ENCODE peak calls at places on chromosomes 5 and 9, in eight cellular contexts. One of them, this sample, is unnamed.

GRCh38 chr9:16867571-16868311 is 2.7 kb downstream of the BNC2 start:
- DNase-seq in choroid plexus epithelial cell: peak
- DNase-seq in IMR-90: peak
- DNase-seq in astrocyte of the spinal cord: peak
- DNase-seq in osteoblast: peak
- DNase-seq in transverse colon: no peak
- DNase-seq in left ventricle myocardium inferior: no peak
- DNase-seq in NB4: peak
- DNase-seq in this sample: no peak

GRCh38 chr5:73201547-73202513 is 28.8 kb downstream of the TMEM174 start:
- DNase-seq in NB4: peak
- DNase-seq in astrocyte of the spinal cord: peak
- DNase-seq in osteoblast: peak
- DNase-seq in choroid plexus epithelial cell: peak
- DNase-seq in transverse colon: peak
- DNase-seq in left ventricle myocardium inferior: peak
- DNase-seq in IMR-90: peak
- DNase-seq in this sample: no peak

GRCh38 chr5:149740341-149740740 is 10.2 kb downstream of the PPARGC1B start:
- DNase-seq in choroid plexus epithelial cell: no peak
- DNase-seq in transverse colon: no peak
- DNase-seq in NB4: no peak
- DNase-seq in IMR-90: no peak
- DNase-seq in left ventricle myocardium inferior: no peak
- DNase-seq in osteoblast: no peak
- DNase-seq in astrocyte of the spinal cord: no peak
- DNase-seq in this sample: no peak

GRCh38 chr9:75885652-75886051 is 4.8 kb upstream of the PCSK5 start:
- DNase-seq in left ventricle myocardium inferior: no peak
- DNase-seq in transverse colon: no peak
- DNase-seq in astrocyte of the spinal cord: peak
- DNase-seq in IMR-90: no peak
- DNase-seq in NB4: no peak
- DNase-seq in choroid plexus epithelial cell: peak
- DNase-seq in osteoblast: no peak
- DNase-seq in this sample: no peak

GRCh38 chr9:87433853-87434252 is 63.8 kb upstream of the DAPK1 start:
- DNase-seq in transverse colon: no peak
- DNase-seq in choroid plexus epithelial cell: no peak
- DNase-seq in astrocyte of the spinal cord: no peak
- DNase-seq in NB4: no peak
- DNase-seq in left ventricle myocardium inferior: no peak
- DNase-seq in IMR-90: no peak
- DNase-seq in osteoblast: no peak
- DNase-seq in this sample: no peak

GRCh38 chr9:127809562-127810377 is 7.1 kb downstream of the FPGS start:
- DNase-seq in choroid plexus epithelial cell: peak
- DNase-seq in NB4: no peak
- DNase-seq in left ventricle myocardium inferior: no peak
- DNase-seq in IMR-90: no peak
- DNase-seq in osteoblast: peak
- DNase-seq in transverse colon: peak
- DNase-seq in astrocyte of the spinal cord: no peak
- DNase-seq in this sample: no peak

GRCh38 chr5:79774171-79774854 is 84.7 kb downstream of the CMYA5 start:
- DNase-seq in choroid plexus epithelial cell: peak
- DNase-seq in transverse colon: no peak
- DNase-seq in osteoblast: peak
- DNase-seq in left ventricle myocardium inferior: no peak
- DNase-seq in astrocyte of the spinal cord: peak
- DNase-seq in IMR-90: peak
- DNase-seq in NB4: peak
- DNase-seq in this sample: no peak

GRCh38 chr5:21680196-21680595 is 1172.9 kb downstream of the CDH12 start:
- DNase-seq in left ventricle myocardium inferior: no peak
- DNase-seq in IMR-90: peak
- DNase-seq in osteoblast: peak
- DNase-seq in transverse colon: no peak
- DNase-seq in choroid plexus epithelial cell: peak
- DNase-seq in astrocyte of the spinal cord: peak
- DNase-seq in NB4: no peak
- DNase-seq in this sample: no peak

GRCh38 chr9:28648723-28649122 is 1075.4 kb upstream of the C9orf72 start:
- DNase-seq in choroid plexus epithelial cell: no peak
- DNase-seq in IMR-90: no peak
- DNase-seq in astrocyte of the spinal cord: no peak
- DNase-seq in osteoblast: no peak
- DNase-seq in transverse colon: no peak
- DNase-seq in NB4: peak
- DNase-seq in left ventricle myocardium inferior: no peak
- DNase-seq in this sample: no peak

GRCh38 chr9:133727277-133727875 is 10.8 kb downstream of the SARDH start:
- DNase-seq in NB4: no peak
- DNase-seq in left ventricle myocardium inferior: no peak
- DNase-seq in osteoblast: peak
- DNase-seq in transverse colon: no peak
- DNase-seq in IMR-90: no peak
- DNase-seq in choroid plexus epithelial cell: no peak
- DNase-seq in astrocyte of the spinal cord: no peak
- DNase-seq in this sample: no peak

GRCh38 chr5:9156282-9156681 is 389.6 kb downstream of the SEMA5A start:
- DNase-seq in osteoblast: no peak
- DNase-seq in astrocyte of the spinal cord: peak
- DNase-seq in IMR-90: peak
- DNase-seq in transverse colon: no peak
- DNase-seq in left ventricle myocardium inferior: no peak
- DNase-seq in choroid plexus epithelial cell: peak
- DNase-seq in NB4: peak
- DNase-seq in this sample: peak

GRCh38 chr9:27453860-27454553 is 70.1 kb upstream of the IFNK start:
- DNase-seq in IMR-90: no peak
- DNase-seq in astrocyte of the spinal cord: no peak
- DNase-seq in left ventricle myocardium inferior: no peak
- DNase-seq in transverse colon: no peak
- DNase-seq in choroid plexus epithelial cell: no peak
- DNase-seq in osteoblast: no peak
- DNase-seq in NB4: no peak
- DNase-seq in this sample: no peak

GRCh38 chr9:108756746-108757490 is 98.9 kb downstream of the ACTL7B start:
- DNase-seq in NB4: no peak
- DNase-seq in osteoblast: no peak
- DNase-seq in left ventricle myocardium inferior: no peak
- DNase-seq in choroid plexus epithelial cell: peak
- DNase-seq in astrocyte of the spinal cord: no peak
- DNase-seq in transverse colon: no peak
- DNase-seq in IMR-90: no peak
- DNase-seq in this sample: no peak

GRCh38 chr5:97338729-97339128 is 155.7 kb upstream of the RIOK2 start:
- DNase-seq in astrocyte of the spinal cord: peak
- DNase-seq in osteoblast: no peak
- DNase-seq in IMR-90: peak
- DNase-seq in transverse colon: no peak
- DNase-seq in NB4: no peak
- DNase-seq in left ventricle myocardium inferior: no peak
- DNase-seq in choroid plexus epithelial cell: no peak
- DNase-seq in this sample: no peak

GRCh38 chr9:89364664-89365531 is 46.6 kb downstream of the SECISBP2 start:
- DNase-seq in astrocyte of the spinal cord: no peak
- DNase-seq in IMR-90: no peak
- DNase-seq in NB4: no peak
- DNase-seq in choroid plexus epithelial cell: no peak
- DNase-seq in left ventricle myocardium inferior: no peak
- DNase-seq in osteoblast: peak
- DNase-seq in transverse colon: no peak
- DNase-seq in this sample: no peak

GRCh38 chr9:37645903-37646506 is 4.7 kb upstream of the FRMPD1 start:
- DNase-seq in astrocyte of the spinal cord: no peak
- DNase-seq in choroid plexus epithelial cell: no peak
- DNase-seq in NB4: no peak
- DNase-seq in left ventricle myocardium inferior: no peak
- DNase-seq in IMR-90: no peak
- DNase-seq in osteoblast: no peak
- DNase-seq in transverse colon: no peak
- DNase-seq in this sample: no peak

GRCh38 chr9:93505518-93506123 is 52.2 kb upstream of the FAM120AOS start:
- DNase-seq in IMR-90: no peak
- DNase-seq in NB4: peak
- DNase-seq in transverse colon: no peak
- DNase-seq in osteoblast: no peak
- DNase-seq in left ventricle myocardium inferior: no peak
- DNase-seq in choroid plexus epithelial cell: peak
- DNase-seq in astrocyte of the spinal cord: no peak
- DNase-seq in this sample: no peak
- TF ChIP-seq CTCF in IMR-90: no peak
- TF ChIP-seq CTCF in NB4: no peak
- TF ChIP-seq CTCF in transverse colon: no peak
- TF ChIP-seq CTCF in osteoblast: no peak
- TF ChIP-seq CTCF in left ventricle myocardium inferior: no peak
- TF ChIP-seq CTCF in choroid plexus epithelial cell: no peak
- TF ChIP-seq CTCF in astrocyte of the spinal cord: no peak
- TF ChIP-seq CTCF in this sample: no peak

DNA sequence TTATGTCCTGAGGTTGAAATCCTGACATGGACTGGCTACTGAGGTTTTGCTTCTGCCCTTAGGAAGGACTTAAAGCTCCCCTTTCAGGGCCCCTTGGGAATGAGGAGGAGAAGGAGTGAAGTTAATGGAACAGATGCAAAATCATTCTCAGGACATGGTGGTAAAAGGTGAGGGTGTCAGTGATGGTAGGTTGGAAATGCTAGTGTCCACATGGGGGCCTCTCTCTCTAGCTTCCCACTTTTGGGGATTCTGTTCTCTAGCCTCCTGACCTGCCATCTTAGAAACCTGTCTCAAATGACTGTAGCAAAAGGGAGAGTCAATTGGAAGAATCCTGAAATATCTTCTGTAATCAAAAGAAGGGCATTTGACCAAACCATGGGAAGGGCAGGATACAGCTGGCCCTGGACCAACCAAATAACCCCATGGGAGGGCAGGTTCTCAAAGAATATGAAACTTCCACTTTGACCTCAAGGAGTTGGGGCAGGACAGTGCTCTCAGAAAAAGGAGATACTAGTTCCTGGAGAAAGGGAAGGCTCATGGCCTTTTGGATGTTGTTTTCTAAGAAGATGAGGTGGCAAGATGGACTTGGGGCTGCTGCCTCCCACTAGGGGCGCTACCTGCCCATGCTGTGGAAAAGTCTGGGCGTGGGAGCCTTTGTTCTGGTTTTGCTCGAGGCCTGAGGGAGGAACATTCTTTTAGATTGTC is 21.2 kb upstream of the MLANA start:
- DNase-seq in osteoblast: peak
- DNase-seq in transverse colon: no peak
- DNase-seq in left ventricle myocardium inferior: no peak
- DNase-seq in astrocyte of the spinal cord: no peak
- DNase-seq in NB4: peak
- DNase-seq in IMR-90: no peak
- DNase-seq in choroid plexus epithelial cell: no peak
- DNase-seq in this sample: no peak
- TF ChIP-seq CTCF in osteoblast: peak
- TF ChIP-seq CTCF in transverse colon: no peak
- TF ChIP-seq CTCF in left ventricle myocardium inferior: no peak
- TF ChIP-seq CTCF in astrocyte of the spinal cord: peak
- TF ChIP-seq CTCF in NB4: peak
- TF ChIP-seq CTCF in IMR-90: peak
- TF ChIP-seq CTCF in choroid plexus epithelial cell: peak
- TF ChIP-seq CTCF in this sample: no peak

GRCh38 chr9:83322438-83322837 is 215.8 kb downstream of the FRMD3 start:
- DNase-seq in astrocyte of the spinal cord: no peak
- DNase-seq in choroid plexus epithelial cell: no peak
- DNase-seq in IMR-90: no peak
- DNase-seq in transverse colon: no peak
- DNase-seq in left ventricle myocardium inferior: no peak
- DNase-seq in osteoblast: no peak
- DNase-seq in NB4: no peak
- DNase-seq in this sample: no peak
- TF ChIP-seq CTCF in astrocyte of the spinal cord: no peak
- TF ChIP-seq CTCF in choroid plexus epithelial cell: peak
- TF ChIP-seq CTCF in IMR-90: no peak
- TF ChIP-seq CTCF in transverse colon: no peak
- TF ChIP-seq CTCF in left ventricle myocardium inferior: no peak
- TF ChIP-seq CTCF in osteoblast: no peak
- TF ChIP-seq CTCF in NB4: no peak
- TF ChIP-seq CTCF in this sample: no peak

GRCh38 chr5:127410906-127411780 is 106.3 kb upstream of the PRRC1 start:
- DNase-seq in astrocyte of the spinal cord: no peak
- DNase-seq in IMR-90: no peak
- DNase-seq in transverse colon: no peak
- DNase-seq in left ventricle myocardium inferior: no peak
- DNase-seq in choroid plexus epithelial cell: no peak
- DNase-seq in NB4: peak
- DNase-seq in osteoblast: no peak
- DNase-seq in this sample: no peak

GRCh38 chr5:127412698-127413097 is 104.7 kb upstream of the PRRC1 start:
- DNase-seq in left ventricle myocardium inferior: no peak
- DNase-seq in choroid plexus epithelial cell: no peak
- DNase-seq in astrocyte of the spinal cord: no peak
- DNase-seq in transverse colon: no peak
- DNase-seq in IMR-90: no peak
- DNase-seq in NB4: no peak
- DNase-seq in osteoblast: no peak
- DNase-seq in this sample: no peak

GRCh38 chr5:127406326-127407121 is 110.9 kb upstream of the PRRC1 start:
- DNase-seq in IMR-90: no peak
- DNase-seq in astrocyte of the spinal cord: no peak
- DNase-seq in choroid plexus epithelial cell: no peak
- DNase-seq in left ventricle myocardium inferior: no peak
- DNase-seq in NB4: no peak
- DNase-seq in transverse colon: no peak
- DNase-seq in osteoblast: no peak
- DNase-seq in this sample: no peak

GRCh38 chr5:127409236-127409921 is 108.1 kb upstream of the PRRC1 start:
- DNase-seq in IMR-90: no peak
- DNase-seq in NB4: no peak
- DNase-seq in astrocyte of the spinal cord: peak
- DNase-seq in left ventricle myocardium inferior: no peak
- DNase-seq in transverse colon: no peak
- DNase-seq in choroid plexus epithelial cell: peak
- DNase-seq in osteoblast: peak
- DNase-seq in this sample: no peak

DNA sequence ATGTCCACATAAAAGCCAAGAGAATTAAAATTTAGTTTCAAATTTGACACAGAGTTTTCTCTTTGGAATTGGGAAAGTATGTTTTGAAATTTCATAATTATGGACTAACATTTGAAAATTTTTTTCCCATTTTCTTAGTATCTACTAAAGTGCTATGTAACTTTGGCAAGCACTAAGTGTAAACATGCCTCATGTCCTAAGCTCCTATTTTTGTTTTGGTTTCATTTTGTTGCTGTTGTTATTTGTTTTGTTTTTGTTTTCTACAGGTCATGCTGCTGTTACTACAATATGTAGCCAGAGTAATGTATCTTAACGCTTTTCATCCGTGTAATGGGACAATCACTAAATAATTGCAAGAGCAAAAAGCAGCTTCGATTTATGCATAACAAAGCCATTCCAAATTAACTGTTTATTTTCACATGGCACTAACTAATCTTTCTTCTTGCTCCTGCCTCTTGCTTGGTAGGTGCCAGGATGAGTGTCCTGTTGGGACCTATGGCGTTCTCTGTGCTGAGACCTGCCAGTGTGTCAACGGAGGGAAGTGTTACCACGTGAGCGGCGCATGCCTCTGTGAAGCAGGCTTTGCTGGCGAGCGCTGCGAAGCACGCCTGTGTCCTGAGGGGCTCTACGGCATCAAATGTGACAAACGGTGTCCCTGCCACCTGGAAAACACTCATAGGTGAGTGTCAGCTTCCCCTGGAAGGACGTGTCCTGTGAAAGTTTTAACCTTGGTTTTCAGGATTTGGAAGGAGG is 107.3 kb upstream of the PRRC1 start:
- DNase-seq in osteoblast: no peak
- DNase-seq in left ventricle myocardium inferior: no peak
- DNase-seq in choroid plexus epithelial cell: no peak
- DNase-seq in IMR-90: no peak
- DNase-seq in transverse colon: no peak
- DNase-seq in astrocyte of the spinal cord: no peak
- DNase-seq in NB4: no peak
- DNase-seq in this sample: no peak
- TF ChIP-seq CTCF in osteoblast: no peak
- TF ChIP-seq CTCF in left ventricle myocardium inferior: no peak
- TF ChIP-seq CTCF in choroid plexus epithelial cell: no peak
- TF ChIP-seq CTCF in IMR-90: no peak
- TF ChIP-seq CTCF in transverse colon: no peak
- TF ChIP-seq CTCF in astrocyte of the spinal cord: no peak
- TF ChIP-seq CTCF in NB4: no peak
- TF ChIP-seq CTCF in this sample: no peak

This sample was measured in AG09319.